ENCODE peak calls at places on chromosomes 1 and 21, in ten cellular contexts. One of them, this sample, is unnamed. For H3K9me3, the result is how much of the 10 kb centered on the place peaks cover.

GRCh38 chr1:3443759-3444697 is 10.4 kb upstream of the ARHGEF16 start:
- DNase-seq in Panc1: no peak
- DNase-seq in ovary: no peak
- DNase-seq in H9: no peak
- DNase-seq in uterus: no peak
- DNase-seq in OCI-LY7: no peak
- DNase-seq in body of pancreas: no peak
- DNase-seq in left ventricle myocardium inferior: no peak
- DNase-seq in IMR-90: peak
- DNase-seq in esophagus squamous epithelium: no peak
- DNase-seq in this sample: no peak

GRCh38 chr1:23634840-23635642 is 56.6 kb upstream of the RPL11 start:
- DNase-seq in Panc1: peak
- DNase-seq in ovary: peak
- DNase-seq in H9: peak
- DNase-seq in uterus: peak
- DNase-seq in OCI-LY7: peak
- DNase-seq in body of pancreas: peak
- DNase-seq in left ventricle myocardium inferior: peak
- DNase-seq in IMR-90: peak
- DNase-seq in esophagus squamous epithelium: no peak
- DNase-seq in this sample: peak

GRCh38 chr1:200659269-200659668 is 10.4 kb downstream of the DDX59 start:
- DNase-seq in Panc1: no peak
- DNase-seq in ovary: no peak
- DNase-seq in H9: peak
- DNase-seq in uterus: no peak
- DNase-seq in OCI-LY7: no peak
- DNase-seq in body of pancreas: no peak
- DNase-seq in left ventricle myocardium inferior: no peak
- DNase-seq in IMR-90: peak
- DNase-seq in esophagus squamous epithelium: no peak
- DNase-seq in this sample: no peak

GRCh38 chr1:245807306-245807705 is 652.5 kb downstream of the KIF26B start:
- DNase-seq in Panc1: no peak
- DNase-seq in ovary: no peak
- DNase-seq in H9: no peak
- DNase-seq in uterus: no peak
- DNase-seq in OCI-LY7: peak
- DNase-seq in body of pancreas: no peak
- DNase-seq in left ventricle myocardium inferior: no peak
- DNase-seq in IMR-90: no peak
- DNase-seq in esophagus squamous epithelium: no peak
- DNase-seq in this sample: no peak

GRCh38 chr21:27024971-27025370 is 58.1 kb upstream of the ADAMTS5 start:
- DNase-seq in Panc1: no peak
- DNase-seq in ovary: no peak
- DNase-seq in H9: no peak
- DNase-seq in uterus: no peak
- DNase-seq in OCI-LY7: no peak
- DNase-seq in body of pancreas: no peak
- DNase-seq in left ventricle myocardium inferior: no peak
- DNase-seq in IMR-90: peak
- DNase-seq in esophagus squamous epithelium: no peak
- DNase-seq in this sample: no peak

GRCh38 chr21:46392921-46393320 is 65.8 kb upstream of the DIP2A start:
- DNase-seq in Panc1: no peak
- DNase-seq in ovary: peak
- DNase-seq in H9: no peak
- DNase-seq in uterus: peak
- DNase-seq in OCI-LY7: no peak
- DNase-seq in body of pancreas: no peak
- DNase-seq in left ventricle myocardium inferior: peak
- DNase-seq in IMR-90: peak
- DNase-seq in esophagus squamous epithelium: no peak
- DNase-seq in this sample: peak

GRCh38 chr1:11841245-11842153 is 6.1 kb downstream of the NPPA start:
- DNase-seq in Panc1: no peak
- DNase-seq in ovary: no peak
- DNase-seq in H9: no peak
- DNase-seq in uterus: no peak
- DNase-seq in OCI-LY7: peak
- DNase-seq in body of pancreas: no peak
- DNase-seq in left ventricle myocardium inferior: no peak
- DNase-seq in IMR-90: peak
- DNase-seq in esophagus squamous epithelium: no peak
- DNase-seq in this sample: no peak

GRCh38 chr1:155077758-155078495 is 710 bp upstream of the EFNA3 start:
- DNase-seq in Panc1: no peak
- DNase-seq in ovary: peak
- DNase-seq in H9: no peak
- DNase-seq in uterus: no peak
- DNase-seq in OCI-LY7: no peak
- DNase-seq in body of pancreas: no peak
- DNase-seq in left ventricle myocardium inferior: no peak
- DNase-seq in IMR-90: no peak
- DNase-seq in esophagus squamous epithelium: no peak
- DNase-seq in this sample: no peak

GRCh38 chr1:93692451-93692861 is 10.8 kb upstream of the BCAR3 start:
- DNase-seq in Panc1: no peak
- DNase-seq in ovary: no peak
- DNase-seq in H9: no peak
- DNase-seq in uterus: no peak
- DNase-seq in OCI-LY7: no peak
- DNase-seq in body of pancreas: no peak
- DNase-seq in left ventricle myocardium inferior: no peak
- DNase-seq in IMR-90: peak
- DNase-seq in esophagus squamous epithelium: no peak
- DNase-seq in this sample: no peak

GRCh38 chr1:223714849-223715709 is 2.7 kb downstream of the CAPN2 start:
- DNase-seq in Panc1: no peak
- DNase-seq in ovary: no peak
- DNase-seq in H9: no peak
- DNase-seq in uterus: no peak
- DNase-seq in OCI-LY7: no peak
- DNase-seq in body of pancreas: peak
- DNase-seq in left ventricle myocardium inferior: no peak
- DNase-seq in IMR-90: peak
- DNase-seq in esophagus squamous epithelium: no peak
- DNase-seq in this sample: peak

GRCh38 chr1:212771341-212771740 is 20.2 kb downstream of the NSL1 start:
- DNase-seq in Panc1: no peak
- DNase-seq in ovary: no peak
- DNase-seq in H9: no peak
- DNase-seq in uterus: no peak
- DNase-seq in OCI-LY7: no peak
- DNase-seq in body of pancreas: no peak
- DNase-seq in left ventricle myocardium inferior: no peak
- DNase-seq in IMR-90: no peak
- DNase-seq in esophagus squamous epithelium: no peak
- DNase-seq in this sample: no peak

GRCh38 chr1:219433471-219434131 is 179.3 kb downstream of the ZC3H11B start:
- DNase-seq in Panc1: no peak
- DNase-seq in ovary: no peak
- DNase-seq in H9: no peak
- DNase-seq in uterus: no peak
- DNase-seq in OCI-LY7: no peak
- DNase-seq in body of pancreas: peak
- DNase-seq in left ventricle myocardium inferior: no peak
- DNase-seq in IMR-90: no peak
- DNase-seq in esophagus squamous epithelium: no peak
- DNase-seq in this sample: no peak

GRCh38 chr1:219081943-219082925 is 91.4 kb upstream of the LYPLAL1 start:
- DNase-seq in Panc1: no peak
- DNase-seq in ovary: no peak
- DNase-seq in H9: no peak
- DNase-seq in uterus: no peak
- DNase-seq in OCI-LY7: no peak
- DNase-seq in body of pancreas: no peak
- DNase-seq in left ventricle myocardium inferior: no peak
- DNase-seq in IMR-90: no peak
- DNase-seq in esophagus squamous epithelium: no peak
- DNase-seq in this sample: no peak

GRCh38 chr1:236288620-236288976 is 6.8 kb upstream of the ERO1B start:
- DNase-seq in Panc1: no peak
- DNase-seq in ovary: no peak
- DNase-seq in H9: no peak
- DNase-seq in uterus: no peak
- DNase-seq in OCI-LY7: no peak
- DNase-seq in body of pancreas: no peak
- DNase-seq in left ventricle myocardium inferior: no peak
- DNase-seq in IMR-90: no peak
- DNase-seq in esophagus squamous epithelium: no peak
- DNase-seq in this sample: no peak

GRCh38 chr1:95640746-95641145 is 406.7 kb downstream of the RWDD3 start:
- DNase-seq in Panc1: no peak
- DNase-seq in ovary: no peak
- DNase-seq in H9: no peak
- DNase-seq in uterus: no peak
- DNase-seq in OCI-LY7: no peak
- DNase-seq in body of pancreas: peak
- DNase-seq in left ventricle myocardium inferior: no peak
- DNase-seq in IMR-90: no peak
- DNase-seq in esophagus squamous epithelium: no peak
- DNase-seq in this sample: no peak

DNA sequence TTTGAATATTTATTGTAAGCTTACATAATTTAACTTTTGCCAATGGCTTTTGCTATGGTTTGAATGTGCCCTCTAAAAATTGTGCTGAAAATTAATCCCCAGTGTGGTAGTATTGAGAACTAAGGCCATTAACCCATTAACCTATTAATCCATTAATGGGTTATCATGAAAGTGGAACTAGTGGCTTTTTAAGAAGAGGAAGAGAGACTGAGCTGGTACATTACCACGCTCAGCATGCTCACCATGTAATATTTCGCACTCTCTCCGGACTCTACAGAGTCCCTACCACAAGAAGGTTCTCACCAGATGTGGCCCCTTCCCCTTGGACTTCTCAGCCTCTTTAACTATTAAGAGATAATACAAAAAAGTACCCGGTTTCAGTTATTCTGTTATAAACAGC is 164.4 kb upstream of the ZRANB2 start:
- DNase-seq in Panc1: no peak
- DNase-seq in ovary: no peak
- DNase-seq in H9: no peak
- DNase-seq in uterus: no peak
- DNase-seq in OCI-LY7: no peak
- DNase-seq in body of pancreas: no peak
- DNase-seq in left ventricle myocardium inferior: no peak
- DNase-seq in IMR-90: no peak
- DNase-seq in esophagus squamous epithelium: no peak
- DNase-seq in this sample: no peak
- H3K9me3 ChIP-seq in Panc1: under half
- H3K9me3 ChIP-seq in ovary: under half
- H3K9me3 ChIP-seq in H9: under half
- H3K9me3 ChIP-seq in uterus: under half
- H3K9me3 ChIP-seq in OCI-LY7: under half
- H3K9me3 ChIP-seq in body of pancreas: under half
- H3K9me3 ChIP-seq in left ventricle myocardium inferior: under half
- H3K9me3 ChIP-seq in IMR-90: under half
- H3K9me3 ChIP-seq in esophagus squamous epithelium: under half
- H3K9me3 ChIP-seq in this sample: under half

DNA sequence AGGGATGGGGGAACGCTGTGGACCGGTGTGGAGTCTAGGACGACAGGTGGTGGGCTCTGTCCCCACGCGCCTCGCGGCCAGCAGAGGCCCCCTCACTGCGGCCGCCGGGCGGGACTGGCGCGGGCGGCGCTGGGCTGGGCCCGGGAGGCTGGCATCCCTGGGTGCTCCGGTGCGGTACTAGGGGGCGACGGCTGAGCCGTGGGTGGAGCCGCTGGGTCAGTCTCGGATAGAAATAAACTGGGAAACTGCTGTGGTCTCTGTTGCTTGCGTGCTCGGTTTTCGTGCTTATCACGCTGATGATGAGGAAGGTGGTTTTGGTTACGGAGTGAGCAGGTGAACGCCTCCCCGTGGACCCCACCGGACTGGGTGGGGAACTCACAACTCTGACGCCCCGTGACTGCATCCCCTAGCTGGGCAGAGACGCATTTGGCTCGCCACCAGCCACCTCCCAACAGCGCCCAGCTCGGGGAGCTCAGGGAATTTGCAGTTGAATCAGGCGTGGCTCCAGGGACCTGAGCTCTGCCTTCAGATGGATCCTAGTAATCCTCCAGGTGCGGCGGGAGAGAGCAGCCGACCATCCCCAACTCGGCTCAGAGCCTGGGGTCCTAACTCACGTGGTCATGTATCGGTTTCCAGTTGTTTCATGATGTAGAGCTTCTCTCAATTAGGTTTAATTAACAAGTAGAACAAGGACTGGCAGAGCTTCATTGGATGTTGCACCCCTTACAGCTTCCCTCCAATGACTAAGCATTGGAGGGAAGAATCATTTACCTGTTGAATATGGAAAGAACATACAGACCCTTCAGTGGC is 32.1 kb downstream of the HSD17B7 start:
- DNase-seq in Panc1: no peak
- DNase-seq in ovary: peak
- DNase-seq in H9: peak
- DNase-seq in uterus: no peak
- DNase-seq in OCI-LY7: no peak
- DNase-seq in body of pancreas: peak
- DNase-seq in left ventricle myocardium inferior: no peak
- DNase-seq in IMR-90: no peak
- DNase-seq in esophagus squamous epithelium: no peak
- DNase-seq in this sample: peak
- TF ChIP-seq CTCF in Panc1: no peak
- TF ChIP-seq CTCF in ovary: no peak
- TF ChIP-seq CTCF in H9: peak
- TF ChIP-seq CTCF in uterus: no peak
- TF ChIP-seq CTCF in OCI-LY7: no peak
- TF ChIP-seq CTCF in body of pancreas: no peak
- TF ChIP-seq CTCF in left ventricle myocardium inferior: no peak
- TF ChIP-seq CTCF in IMR-90: no peak
- TF ChIP-seq CTCF in esophagus squamous epithelium: no peak
- TF ChIP-seq CTCF in this sample: peak

GRCh38 chr21:18477059-18477458 is 73.5 kb upstream of the TMPRSS15 start:
- DNase-seq in Panc1: no peak
- DNase-seq in ovary: no peak
- DNase-seq in H9: no peak
- DNase-seq in uterus: no peak
- DNase-seq in OCI-LY7: no peak
- DNase-seq in body of pancreas: no peak
- DNase-seq in left ventricle myocardium inferior: no peak
- DNase-seq in IMR-90: no peak
- DNase-seq in esophagus squamous epithelium: no peak
- DNase-seq in this sample: no peak
- H3K9me3 ChIP-seq in Panc1: under half
- H3K9me3 ChIP-seq in ovary: under half
- H3K9me3 ChIP-seq in H9: under half
- H3K9me3 ChIP-seq in uterus: under half
- H3K9me3 ChIP-seq in OCI-LY7: under half
- H3K9me3 ChIP-seq in body of pancreas: under half
- H3K9me3 ChIP-seq in left ventricle myocardium inferior: under half
- H3K9me3 ChIP-seq in IMR-90: under half
- H3K9me3 ChIP-seq in esophagus squamous epithelium: under half
- H3K9me3 ChIP-seq in this sample: under half

DNA sequence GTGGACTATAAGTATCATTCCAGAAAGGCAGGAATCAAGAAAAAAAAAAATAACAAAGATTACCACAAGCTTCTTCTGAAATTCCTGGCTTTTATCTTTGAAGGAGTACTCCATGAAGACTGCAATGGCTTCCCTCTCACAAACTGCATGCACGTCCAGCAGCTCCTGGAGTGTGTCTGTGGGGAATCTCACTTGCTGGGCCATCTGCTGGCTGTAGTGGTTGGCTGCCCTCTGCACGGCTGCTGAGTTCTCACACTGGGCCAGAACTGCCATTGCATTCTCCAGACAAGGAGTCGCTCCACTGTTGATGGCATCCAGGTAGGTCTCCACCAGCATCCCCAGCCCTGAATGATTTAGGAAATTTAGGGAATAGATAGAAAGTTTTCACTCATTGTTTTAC is 23.3 kb upstream of the GBP2 start:
- DNase-seq in Panc1: no peak
- DNase-seq in ovary: no peak
- DNase-seq in H9: peak
- DNase-seq in uterus: peak
- DNase-seq in OCI-LY7: no peak
- DNase-seq in body of pancreas: peak
- DNase-seq in left ventricle myocardium inferior: peak
- DNase-seq in IMR-90: peak
- DNase-seq in esophagus squamous epithelium: no peak
- DNase-seq in this sample: no peak
- TF ChIP-seq CTCF in Panc1: peak
- TF ChIP-seq CTCF in ovary: no peak
- TF ChIP-seq CTCF in H9: peak
- TF ChIP-seq CTCF in uterus: no peak
- TF ChIP-seq CTCF in OCI-LY7: no peak
- TF ChIP-seq CTCF in body of pancreas: peak
- TF ChIP-seq CTCF in left ventricle myocardium inferior: peak
- TF ChIP-seq CTCF in IMR-90: peak
- TF ChIP-seq CTCF in esophagus squamous epithelium: no peak
- TF ChIP-seq CTCF in this sample: no peak

This sample was measured in A673.